ENCODE peak calls at places on chromosomes 2 and 18, in ten cellular contexts. One of them, this sample, is unnamed.
A peak's percentile ranks its signal among the peaks of the same experiment; 100 is the strongest.

GRCh38 chr2:143685439-143686078 is 556.3 kb downstream of the ARHGAP15 start:
- DNase-seq in NCI-H226: no peak
- DNase-seq in immature natural killer cell: no peak
- DNase-seq in ovary: no peak
- DNase-seq in effector memory CD4-positive, alpha-beta T cell: no peak
- DNase-seq in NCI-H2171: peak; percentile 84
- DNase-seq in LoVo: no peak
- DNase-seq in vagina: no peak
- DNase-seq in stimulated activated CD4-positive, alpha-beta T cell treated with anti-CD3 and anti-CD28 coated beads, TNF-alpha, amount 100 ng/mL, for 4 hours: no peak
- DNase-seq in bronchial epithelial cell: no peak
- DNase-seq in this sample: peak; percentile 93

GRCh38 chr18:57210101-57210661 is 63.3 kb downstream of the BOD1L2 start:
- DNase-seq in NCI-H226: peak; percentile 86
- DNase-seq in immature natural killer cell: no peak
- DNase-seq in ovary: no peak
- DNase-seq in effector memory CD4-positive, alpha-beta T cell: no peak
- DNase-seq in NCI-H2171: peak; percentile 12
- DNase-seq in LoVo: peak; percentile 86
- DNase-seq in vagina: no peak
- DNase-seq in stimulated activated CD4-positive, alpha-beta T cell treated with anti-CD3 and anti-CD28 coated beads, TNF-alpha, amount 100 ng/mL, for 4 hours: no peak
- DNase-seq in bronchial epithelial cell: peak; percentile 85
- DNase-seq in this sample: peak; percentile 41

GRCh38 chr18:3025544-3025943 is 12.6 kb upstream of the LPIN2 start:
- DNase-seq in NCI-H226: no peak
- DNase-seq in immature natural killer cell: no peak
- DNase-seq in ovary: no peak
- DNase-seq in effector memory CD4-positive, alpha-beta T cell: no peak
- DNase-seq in NCI-H2171: no peak
- DNase-seq in LoVo: no peak
- DNase-seq in vagina: no peak
- DNase-seq in stimulated activated CD4-positive, alpha-beta T cell treated with anti-CD3 and anti-CD28 coated beads, TNF-alpha, amount 100 ng/mL, for 4 hours: no peak
- DNase-seq in bronchial epithelial cell: no peak
- DNase-seq in this sample: no peak

GRCh38 chr2:25964891-25965290 is 17.4 kb downstream of the KIF3C start:
- DNase-seq in NCI-H226: no peak
- DNase-seq in immature natural killer cell: no peak
- DNase-seq in ovary: no peak
- DNase-seq in effector memory CD4-positive, alpha-beta T cell: no peak
- DNase-seq in NCI-H2171: no peak
- DNase-seq in LoVo: no peak
- DNase-seq in vagina: no peak
- DNase-seq in stimulated activated CD4-positive, alpha-beta T cell treated with anti-CD3 and anti-CD28 coated beads, TNF-alpha, amount 100 ng/mL, for 4 hours: no peak
- DNase-seq in bronchial epithelial cell: no peak
- DNase-seq in this sample: no peak

GRCh38 chr2:229129738-229130371 is 141.2 kb downstream of the PID1 start:
- DNase-seq in NCI-H226: no peak
- DNase-seq in immature natural killer cell: no peak
- DNase-seq in ovary: peak; percentile 28
- DNase-seq in effector memory CD4-positive, alpha-beta T cell: no peak
- DNase-seq in NCI-H2171: no peak
- DNase-seq in LoVo: peak; percentile 56
- DNase-seq in vagina: no peak
- DNase-seq in stimulated activated CD4-positive, alpha-beta T cell treated with anti-CD3 and anti-CD28 coated beads, TNF-alpha, amount 100 ng/mL, for 4 hours: no peak
- DNase-seq in bronchial epithelial cell: peak; percentile 39
- DNase-seq in this sample: no peak

GRCh38 chr2:64295326-64296149 is 151.3 kb upstream of the PELI1 start:
- DNase-seq in NCI-H226: no peak
- DNase-seq in immature natural killer cell: peak; percentile 7
- DNase-seq in ovary: no peak
- DNase-seq in effector memory CD4-positive, alpha-beta T cell: no peak
- DNase-seq in NCI-H2171: no peak
- DNase-seq in LoVo: no peak
- DNase-seq in vagina: no peak
- DNase-seq in stimulated activated CD4-positive, alpha-beta T cell treated with anti-CD3 and anti-CD28 coated beads, TNF-alpha, amount 100 ng/mL, for 4 hours: no peak
- DNase-seq in bronchial epithelial cell: no peak
- DNase-seq in this sample: no peak

GRCh38 chr18:60873708-60874107 is 459.5 kb upstream of the CDH20 start:
- DNase-seq in NCI-H226: no peak
- DNase-seq in immature natural killer cell: no peak
- DNase-seq in ovary: no peak
- DNase-seq in effector memory CD4-positive, alpha-beta T cell: no peak
- DNase-seq in NCI-H2171: no peak
- DNase-seq in LoVo: no peak
- DNase-seq in vagina: no peak
- DNase-seq in stimulated activated CD4-positive, alpha-beta T cell treated with anti-CD3 and anti-CD28 coated beads, TNF-alpha, amount 100 ng/mL, for 4 hours: no peak
- DNase-seq in bronchial epithelial cell: no peak
- DNase-seq in this sample: no peak

GRCh38 chr2:119126650-119127049 is 31.9 kb downstream of the C1QL2 start:
- DNase-seq in NCI-H226: no peak
- DNase-seq in immature natural killer cell: peak; percentile 3
- DNase-seq in ovary: no peak
- DNase-seq in effector memory CD4-positive, alpha-beta T cell: no peak
- DNase-seq in NCI-H2171: no peak
- DNase-seq in LoVo: peak; percentile 10
- DNase-seq in vagina: no peak
- DNase-seq in stimulated activated CD4-positive, alpha-beta T cell treated with anti-CD3 and anti-CD28 coated beads, TNF-alpha, amount 100 ng/mL, for 4 hours: no peak
- DNase-seq in bronchial epithelial cell: peak; percentile 10
- DNase-seq in this sample: no peak

GRCh38 chr18:32771871-32772499 is 838 bp downstream of the KLHL14 start:
- DNase-seq in NCI-H226: no peak
- DNase-seq in immature natural killer cell: no peak
- DNase-seq in ovary: no peak
- DNase-seq in effector memory CD4-positive, alpha-beta T cell: no peak
- DNase-seq in NCI-H2171: no peak
- DNase-seq in LoVo: no peak
- DNase-seq in vagina: no peak
- DNase-seq in stimulated activated CD4-positive, alpha-beta T cell treated with anti-CD3 and anti-CD28 coated beads, TNF-alpha, amount 100 ng/mL, for 4 hours: no peak
- DNase-seq in bronchial epithelial cell: no peak
- DNase-seq in this sample: no peak

GRCh38 chr2:27051902-27052645 is 606 bp downstream of the AGBL5 start:
- DNase-seq in NCI-H226: no peak
- DNase-seq in immature natural killer cell: no peak
- DNase-seq in ovary: peak; percentile 60
- DNase-seq in effector memory CD4-positive, alpha-beta T cell: no peak
- DNase-seq in NCI-H2171: no peak
- DNase-seq in LoVo: no peak
- DNase-seq in vagina: no peak
- DNase-seq in stimulated activated CD4-positive, alpha-beta T cell treated with anti-CD3 and anti-CD28 coated beads, TNF-alpha, amount 100 ng/mL, for 4 hours: peak; percentile 14
- DNase-seq in bronchial epithelial cell: peak; percentile 16
- DNase-seq in this sample: no peak

GRCh38 chr18:48068916-48069445 is 138.5 kb upstream of the SMAD2 start:
- DNase-seq in NCI-H226: no peak
- DNase-seq in immature natural killer cell: no peak
- DNase-seq in ovary: no peak
- DNase-seq in effector memory CD4-positive, alpha-beta T cell: no peak
- DNase-seq in NCI-H2171: no peak
- DNase-seq in LoVo: no peak
- DNase-seq in vagina: no peak
- DNase-seq in stimulated activated CD4-positive, alpha-beta T cell treated with anti-CD3 and anti-CD28 coated beads, TNF-alpha, amount 100 ng/mL, for 4 hours: no peak
- DNase-seq in bronchial epithelial cell: no peak
- DNase-seq in this sample: no peak

GRCh38 chr2:45616663-45617411 is 5.8 kb upstream of the SRBD1 start:
- DNase-seq in NCI-H226: no peak
- DNase-seq in immature natural killer cell: no peak
- DNase-seq in ovary: no peak
- DNase-seq in effector memory CD4-positive, alpha-beta T cell: no peak
- DNase-seq in NCI-H2171: no peak
- DNase-seq in LoVo: no peak
- DNase-seq in vagina: no peak
- DNase-seq in stimulated activated CD4-positive, alpha-beta T cell treated with anti-CD3 and anti-CD28 coated beads, TNF-alpha, amount 100 ng/mL, for 4 hours: no peak
- DNase-seq in bronchial epithelial cell: peak; percentile 91
- DNase-seq in this sample: no peak

GRCh38 chr18:54712315-54712714 is 116.0 kb upstream of the RAB27B start:
- DNase-seq in NCI-H226: peak; percentile 43
- DNase-seq in immature natural killer cell: no peak
- DNase-seq in ovary: no peak
- DNase-seq in effector memory CD4-positive, alpha-beta T cell: no peak
- DNase-seq in NCI-H2171: no peak
- DNase-seq in LoVo: peak; percentile 41
- DNase-seq in vagina: no peak
- DNase-seq in stimulated activated CD4-positive, alpha-beta T cell treated with anti-CD3 and anti-CD28 coated beads, TNF-alpha, amount 100 ng/mL, for 4 hours: no peak
- DNase-seq in bronchial epithelial cell: peak; percentile 95
- DNase-seq in this sample: no peak

GRCh38 chr18:56146565-56146964 is 491.8 kb downstream of the TXNL1 start:
- DNase-seq in NCI-H226: peak; percentile 59
- DNase-seq in immature natural killer cell: no peak
- DNase-seq in ovary: no peak
- DNase-seq in effector memory CD4-positive, alpha-beta T cell: no peak
- DNase-seq in NCI-H2171: no peak
- DNase-seq in LoVo: no peak
- DNase-seq in vagina: no peak
- DNase-seq in stimulated activated CD4-positive, alpha-beta T cell treated with anti-CD3 and anti-CD28 coated beads, TNF-alpha, amount 100 ng/mL, for 4 hours: no peak
- DNase-seq in bronchial epithelial cell: peak; percentile 56
- DNase-seq in this sample: no peak

GRCh38 chr2:160783481-160783880 is 289.9 kb upstream of the RBMS1 start:
- DNase-seq in NCI-H226: peak; percentile 26
- DNase-seq in immature natural killer cell: no peak
- DNase-seq in ovary: no peak
- DNase-seq in effector memory CD4-positive, alpha-beta T cell: no peak
- DNase-seq in NCI-H2171: no peak
- DNase-seq in LoVo: no peak
- DNase-seq in vagina: no peak
- DNase-seq in stimulated activated CD4-positive, alpha-beta T cell treated with anti-CD3 and anti-CD28 coated beads, TNF-alpha, amount 100 ng/mL, for 4 hours: no peak
- DNase-seq in bronchial epithelial cell: peak; percentile 31
- DNase-seq in this sample: no peak

GRCh38 chr2:67272195-67272594 is 124.9 kb upstream of the ETAA1 start:
- DNase-seq in NCI-H226: peak; percentile 26
- DNase-seq in immature natural killer cell: no peak
- DNase-seq in ovary: no peak
- DNase-seq in effector memory CD4-positive, alpha-beta T cell: no peak
- DNase-seq in NCI-H2171: no peak
- DNase-seq in LoVo: no peak
- DNase-seq in vagina: no peak
- DNase-seq in stimulated activated CD4-positive, alpha-beta T cell treated with anti-CD3 and anti-CD28 coated beads, TNF-alpha, amount 100 ng/mL, for 4 hours: no peak
- DNase-seq in bronchial epithelial cell: peak; percentile 46
- DNase-seq in this sample: no peak

GRCh38 chr2:26640781-26641564 is at the start of gene CIB4:
- DNase-seq in NCI-H226: peak; percentile 24
- DNase-seq in immature natural killer cell: no peak
- DNase-seq in ovary: no peak
- DNase-seq in effector memory CD4-positive, alpha-beta T cell: no peak
- DNase-seq in NCI-H2171: peak; percentile 44
- DNase-seq in LoVo: peak; percentile 54
- DNase-seq in vagina: no peak
- DNase-seq in stimulated activated CD4-positive, alpha-beta T cell treated with anti-CD3 and anti-CD28 coated beads, TNF-alpha, amount 100 ng/mL, for 4 hours: no peak
- DNase-seq in bronchial epithelial cell: peak; percentile 47
- DNase-seq in this sample: no peak

GRCh38 chr2:166881177-166881576 is 7.1 kb upstream of the XIRP2 start:
- DNase-seq in NCI-H226: no peak
- DNase-seq in immature natural killer cell: no peak
- DNase-seq in ovary: no peak
- DNase-seq in effector memory CD4-positive, alpha-beta T cell: no peak
- DNase-seq in NCI-H2171: no peak
- DNase-seq in LoVo: no peak
- DNase-seq in vagina: no peak
- DNase-seq in stimulated activated CD4-positive, alpha-beta T cell treated with anti-CD3 and anti-CD28 coated beads, TNF-alpha, amount 100 ng/mL, for 4 hours: no peak
- DNase-seq in bronchial epithelial cell: no peak
- DNase-seq in this sample: no peak

GRCh38 chr18:57004366-57005121 is 142.3 kb upstream of the BOD1L2 start:
- DNase-seq in NCI-H226: peak; percentile 34
- DNase-seq in immature natural killer cell: peak; percentile 3
- DNase-seq in ovary: no peak
- DNase-seq in effector memory CD4-positive, alpha-beta T cell: no peak
- DNase-seq in NCI-H2171: no peak
- DNase-seq in LoVo: peak; percentile 22
- DNase-seq in vagina: no peak
- DNase-seq in stimulated activated CD4-positive, alpha-beta T cell treated with anti-CD3 and anti-CD28 coated beads, TNF-alpha, amount 100 ng/mL, for 4 hours: no peak
- DNase-seq in bronchial epithelial cell: peak; percentile 88
- DNase-seq in this sample: no peak

GRCh38 chr18:65610939-65611338 is 139.9 kb upstream of the CDH7 start:
- DNase-seq in NCI-H226: no peak
- DNase-seq in immature natural killer cell: no peak
- DNase-seq in ovary: no peak
- DNase-seq in effector memory CD4-positive, alpha-beta T cell: no peak
- DNase-seq in NCI-H2171: no peak
- DNase-seq in LoVo: no peak
- DNase-seq in vagina: no peak
- DNase-seq in stimulated activated CD4-positive, alpha-beta T cell treated with anti-CD3 and anti-CD28 coated beads, TNF-alpha, amount 100 ng/mL, for 4 hours: no peak
- DNase-seq in bronchial epithelial cell: no peak
- DNase-seq in this sample: no peak

GRCh38 chr2:34408100-34408499 is 809.0 kb upstream of the FAM98A start:
- DNase-seq in NCI-H226: no peak
- DNase-seq in immature natural killer cell: no peak
- DNase-seq in ovary: no peak
- DNase-seq in effector memory CD4-positive, alpha-beta T cell: no peak
- DNase-seq in NCI-H2171: no peak
- DNase-seq in LoVo: no peak
- DNase-seq in vagina: no peak
- DNase-seq in stimulated activated CD4-positive, alpha-beta T cell treated with anti-CD3 and anti-CD28 coated beads, TNF-alpha, amount 100 ng/mL, for 4 hours: no peak
- DNase-seq in bronchial epithelial cell: peak; percentile 17
- DNase-seq in this sample: no peak

GRCh38 chr2:53752385-53752784 is 15.2 kb upstream of the CHAC2 start:
- DNase-seq in NCI-H226: no peak
- DNase-seq in immature natural killer cell: no peak
- DNase-seq in ovary: no peak
- DNase-seq in effector memory CD4-positive, alpha-beta T cell: no peak
- DNase-seq in NCI-H2171: no peak
- DNase-seq in LoVo: no peak
- DNase-seq in vagina: no peak
- DNase-seq in stimulated activated CD4-positive, alpha-beta T cell treated with anti-CD3 and anti-CD28 coated beads, TNF-alpha, amount 100 ng/mL, for 4 hours: no peak
- DNase-seq in bronchial epithelial cell: peak; percentile 65
- DNase-seq in this sample: no peak

GRCh38 chr2:10911291-10912075 is at the start of gene KCNF1:
- DNase-seq in NCI-H226: peak; percentile 20
- DNase-seq in immature natural killer cell: no peak
- DNase-seq in ovary: no peak
- DNase-seq in effector memory CD4-positive, alpha-beta T cell: no peak
- DNase-seq in NCI-H2171: peak; percentile 76
- DNase-seq in LoVo: no peak
- DNase-seq in vagina: no peak
- DNase-seq in stimulated activated CD4-positive, alpha-beta T cell treated with anti-CD3 and anti-CD28 coated beads, TNF-alpha, amount 100 ng/mL, for 4 hours: no peak
- DNase-seq in bronchial epithelial cell: peak; percentile 61
- DNase-seq in this sample: no peak

GRCh38 chr2:36770542-36771287 is 74.2 kb downstream of the VIT start:
- DNase-seq in NCI-H226: peak; percentile 40
- DNase-seq in immature natural killer cell: peak; percentile 23
- DNase-seq in ovary: no peak
- DNase-seq in effector memory CD4-positive, alpha-beta T cell: no peak
- DNase-seq in NCI-H2171: no peak
- DNase-seq in LoVo: peak; percentile 52
- DNase-seq in vagina: no peak
- DNase-seq in stimulated activated CD4-positive, alpha-beta T cell treated with anti-CD3 and anti-CD28 coated beads, TNF-alpha, amount 100 ng/mL, for 4 hours: peak; percentile 5
- DNase-seq in bronchial epithelial cell: peak; percentile 41
- DNase-seq in this sample: no peak

GRCh38 chr18:21739604-21740473 is 753 bp upstream of the MIB1 start:
- DNase-seq in NCI-H226: no peak
- DNase-seq in immature natural killer cell: no peak
- DNase-seq in ovary: peak; percentile 24
- DNase-seq in effector memory CD4-positive, alpha-beta T cell: no peak
- DNase-seq in NCI-H2171: no peak
- DNase-seq in LoVo: no peak
- DNase-seq in vagina: no peak
- DNase-seq in stimulated activated CD4-positive, alpha-beta T cell treated with anti-CD3 and anti-CD28 coated beads, TNF-alpha, amount 100 ng/mL, for 4 hours: no peak
- DNase-seq in bronchial epithelial cell: no peak
- DNase-seq in this sample: no peak

GRCh38 chr2:39732492-39732891 is 46.6 kb downstream of the THUMPD2 start:
- DNase-seq in NCI-H226: no peak
- DNase-seq in immature natural killer cell: no peak
- DNase-seq in ovary: no peak
- DNase-seq in effector memory CD4-positive, alpha-beta T cell: no peak
- DNase-seq in NCI-H2171: peak; percentile 13
- DNase-seq in LoVo: no peak
- DNase-seq in vagina: no peak
- DNase-seq in stimulated activated CD4-positive, alpha-beta T cell treated with anti-CD3 and anti-CD28 coated beads, TNF-alpha, amount 100 ng/mL, for 4 hours: no peak
- DNase-seq in bronchial epithelial cell: no peak
- DNase-seq in this sample: no peak

GRCh38 chr2:64987001-64987962 is 1.9 kb upstream of the SLC1A4 start:
- DNase-seq in NCI-H226: peak; percentile 34
- DNase-seq in immature natural killer cell: no peak
- DNase-seq in ovary: no peak
- DNase-seq in effector memory CD4-positive, alpha-beta T cell: no peak
- DNase-seq in NCI-H2171: no peak
- DNase-seq in LoVo: no peak
- DNase-seq in vagina: no peak
- DNase-seq in stimulated activated CD4-positive, alpha-beta T cell treated with anti-CD3 and anti-CD28 coated beads, TNF-alpha, amount 100 ng/mL, for 4 hours: no peak
- DNase-seq in bronchial epithelial cell: peak; percentile 72
- DNase-seq in this sample: no peak

GRCh38 chr2:117949800-117950199 is 64.1 kb downstream of the CCDC93 start:
- DNase-seq in NCI-H226: no peak
- DNase-seq in immature natural killer cell: no peak
- DNase-seq in ovary: no peak
- DNase-seq in effector memory CD4-positive, alpha-beta T cell: no peak
- DNase-seq in NCI-H2171: no peak
- DNase-seq in LoVo: no peak
- DNase-seq in vagina: no peak
- DNase-seq in stimulated activated CD4-positive, alpha-beta T cell treated with anti-CD3 and anti-CD28 coated beads, TNF-alpha, amount 100 ng/mL, for 4 hours: no peak
- DNase-seq in bronchial epithelial cell: no peak
- DNase-seq in this sample: no peak

This sample was measured in NCI-H446 treated with DMSO at 0.1 percent for 48 hours.